ENCODE peak calls at places on chromosomes 5 and 9, in seven cellular contexts. One of them, this sample, is unnamed. For H3K27me3, the result is how much of the 10 kb centered on the place peaks cover.

GRCh38 chr9:89999176-89999533 is 394.3 kb downstream of the GADD45G start:
- DNase-seq in uterus: no peak
- DNase-seq in left lung: peak
- DNase-seq in IMR-90: no peak
- DNase-seq in CD4-positive, CD25-positive, alpha-beta regulatory T cell: no peak
- DNase-seq in right lobe of liver: peak
- DNase-seq in SJSA1: no peak
- DNase-seq in this sample: no peak

GRCh38 chr9:120735009-120735408 is 20.7 kb upstream of the MEGF9 start:
- DNase-seq in CD4-positive, CD25-positive, alpha-beta regulatory T cell: no peak
- DNase-seq in uterus: no peak
- DNase-seq in right lobe of liver: no peak
- DNase-seq in IMR-90: no peak
- DNase-seq in left lung: no peak
- DNase-seq in SJSA1: no peak
- DNase-seq in this sample: no peak

GRCh38 chr9:129184743-129185142 is 6.7 kb upstream of the IER5L start:
- DNase-seq in uterus: no peak
- DNase-seq in left lung: no peak
- DNase-seq in IMR-90: no peak
- DNase-seq in CD4-positive, CD25-positive, alpha-beta regulatory T cell: no peak
- DNase-seq in right lobe of liver: no peak
- DNase-seq in SJSA1: no peak
- DNase-seq in this sample: no peak

GRCh38 chr9:89440951-89441654 is 56.8 kb downstream of the SEMA4D start:
- DNase-seq in left lung: peak
- DNase-seq in SJSA1: no peak
- DNase-seq in IMR-90: no peak
- DNase-seq in right lobe of liver: no peak
- DNase-seq in CD4-positive, CD25-positive, alpha-beta regulatory T cell: no peak
- DNase-seq in uterus: no peak
- DNase-seq in this sample: no peak

GRCh38 chr5:150553911-150554310 is 46.0 kb downstream of the NDST1 start:
- DNase-seq in right lobe of liver: no peak
- DNase-seq in uterus: no peak
- DNase-seq in IMR-90: no peak
- DNase-seq in SJSA1: no peak
- DNase-seq in left lung: no peak
- DNase-seq in CD4-positive, CD25-positive, alpha-beta regulatory T cell: no peak
- DNase-seq in this sample: no peak

GRCh38 chr5:56637321-56637920 is 177.9 kb upstream of the MAP3K1 start:
- DNase-seq in left lung: no peak
- DNase-seq in uterus: no peak
- DNase-seq in SJSA1: no peak
- DNase-seq in CD4-positive, CD25-positive, alpha-beta regulatory T cell: no peak
- DNase-seq in right lobe of liver: no peak
- DNase-seq in IMR-90: peak
- DNase-seq in this sample: no peak

GRCh38 chr5:155189476-155189875 is 175.9 kb downstream of the KIF4B start:
- DNase-seq in right lobe of liver: no peak
- DNase-seq in SJSA1: no peak
- DNase-seq in uterus: no peak
- DNase-seq in IMR-90: no peak
- DNase-seq in CD4-positive, CD25-positive, alpha-beta regulatory T cell: no peak
- DNase-seq in left lung: no peak
- DNase-seq in this sample: no peak

GRCh38 chr9:71944754-71945409 is 33.4 kb downstream of the C9orf85 start:
- DNase-seq in SJSA1: no peak
- DNase-seq in CD4-positive, CD25-positive, alpha-beta regulatory T cell: no peak
- DNase-seq in IMR-90: no peak
- DNase-seq in uterus: no peak
- DNase-seq in left lung: no peak
- DNase-seq in right lobe of liver: no peak
- DNase-seq in this sample: no peak

GRCh38 chr5:151104795-151105194 is 24.0 kb upstream of the TNIP1 start:
- DNase-seq in IMR-90: peak
- DNase-seq in CD4-positive, CD25-positive, alpha-beta regulatory T cell: no peak
- DNase-seq in left lung: no peak
- DNase-seq in right lobe of liver: peak
- DNase-seq in uterus: peak
- DNase-seq in SJSA1: no peak
- DNase-seq in this sample: no peak

GRCh38 chr9:69184266-69184665 is 10.2 kb downstream of the TJP2 start:
- DNase-seq in CD4-positive, CD25-positive, alpha-beta regulatory T cell: no peak
- DNase-seq in right lobe of liver: no peak
- DNase-seq in IMR-90: no peak
- DNase-seq in uterus: no peak
- DNase-seq in SJSA1: no peak
- DNase-seq in left lung: no peak
- DNase-seq in this sample: no peak

GRCh38 chr9:93207326-93207814 is 23.4 kb downstream of the WNK2 start:
- DNase-seq in IMR-90: peak
- DNase-seq in uterus: peak
- DNase-seq in SJSA1: no peak
- DNase-seq in right lobe of liver: no peak
- DNase-seq in left lung: no peak
- DNase-seq in CD4-positive, CD25-positive, alpha-beta regulatory T cell: no peak
- DNase-seq in this sample: no peak

GRCh38 chr5:31992377-31992776 is 181.7 kb downstream of the GOLPH3 start:
- DNase-seq in left lung: no peak
- DNase-seq in SJSA1: no peak
- DNase-seq in right lobe of liver: no peak
- DNase-seq in CD4-positive, CD25-positive, alpha-beta regulatory T cell: no peak
- DNase-seq in IMR-90: no peak
- DNase-seq in uterus: no peak
- DNase-seq in this sample: no peak

GRCh38 chr5:31995011-31995410 is 179.1 kb downstream of the GOLPH3 start:
- DNase-seq in left lung: no peak
- DNase-seq in SJSA1: no peak
- DNase-seq in right lobe of liver: no peak
- DNase-seq in uterus: no peak
- DNase-seq in CD4-positive, CD25-positive, alpha-beta regulatory T cell: no peak
- DNase-seq in IMR-90: no peak
- DNase-seq in this sample: no peak

GRCh38 chr5:31995714-31996113 is 178.4 kb downstream of the GOLPH3 start:
- DNase-seq in SJSA1: no peak
- DNase-seq in left lung: no peak
- DNase-seq in uterus: no peak
- DNase-seq in right lobe of liver: no peak
- DNase-seq in CD4-positive, CD25-positive, alpha-beta regulatory T cell: no peak
- DNase-seq in IMR-90: no peak
- DNase-seq in this sample: no peak

GRCh38 chr5:31990701-31991110 is 183.4 kb downstream of the GOLPH3 start:
- DNase-seq in IMR-90: no peak
- DNase-seq in uterus: no peak
- DNase-seq in right lobe of liver: no peak
- DNase-seq in CD4-positive, CD25-positive, alpha-beta regulatory T cell: no peak
- DNase-seq in left lung: no peak
- DNase-seq in SJSA1: peak
- DNase-seq in this sample: no peak

DNA sequence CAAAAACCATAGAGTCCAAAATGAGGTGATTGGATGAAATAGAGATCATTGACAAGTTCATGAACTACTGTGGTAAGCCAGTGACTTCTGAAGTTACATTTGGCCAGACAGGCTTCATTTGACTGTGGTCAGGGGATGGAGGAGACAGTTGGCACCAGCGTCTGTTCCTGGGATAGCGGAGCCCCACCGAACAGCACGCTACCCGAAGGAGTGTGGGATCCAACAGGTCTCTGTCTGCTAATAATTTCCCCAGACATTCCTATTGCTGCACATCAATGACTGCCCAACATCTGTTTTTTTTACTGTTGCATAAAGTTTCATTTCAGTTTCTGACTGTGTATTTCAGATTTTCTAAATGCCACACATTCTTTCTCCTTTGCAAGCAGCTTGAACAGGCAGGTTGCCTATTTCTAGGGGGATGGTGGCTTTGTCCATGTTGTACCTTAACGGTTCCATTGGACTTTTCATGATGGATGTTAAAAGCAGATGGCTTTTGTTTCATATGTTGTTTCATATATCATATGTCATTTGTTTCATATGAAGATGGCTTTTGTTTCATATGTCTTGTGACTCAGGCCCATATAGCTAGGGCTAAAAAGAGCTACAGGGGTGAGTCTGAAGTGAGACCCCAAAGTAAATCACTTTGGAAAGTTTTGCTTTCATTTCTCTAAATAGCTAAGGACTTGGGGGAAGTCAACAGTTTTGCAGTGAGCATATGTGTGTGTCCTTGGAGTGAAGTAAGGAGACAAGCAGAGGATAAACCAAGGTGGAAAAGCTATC is 180.7 kb downstream of the GOLPH3 start:
- DNase-seq in SJSA1: no peak
- DNase-seq in uterus: no peak
- DNase-seq in IMR-90: peak
- DNase-seq in right lobe of liver: no peak
- DNase-seq in CD4-positive, CD25-positive, alpha-beta regulatory T cell: no peak
- DNase-seq in left lung: no peak
- DNase-seq in this sample: no peak
- H3K4me3 ChIP-seq in SJSA1: no peak
- H3K4me3 ChIP-seq in uterus: no peak
- H3K4me3 ChIP-seq in IMR-90: no peak
- H3K4me3 ChIP-seq in right lobe of liver: no peak
- H3K4me3 ChIP-seq in CD4-positive, CD25-positive, alpha-beta regulatory T cell: no peak
- H3K4me3 ChIP-seq in left lung: no peak
- H3K4me3 ChIP-seq in this sample: no peak

GRCh38 chr5:126056362-126056761 is 366.8 kb upstream of the GRAMD2B start:
- DNase-seq in SJSA1: no peak
- DNase-seq in IMR-90: no peak
- DNase-seq in left lung: no peak
- DNase-seq in uterus: no peak
- DNase-seq in right lobe of liver: no peak
- DNase-seq in CD4-positive, CD25-positive, alpha-beta regulatory T cell: no peak
- DNase-seq in this sample: no peak
- H3K27me3 ChIP-seq in SJSA1: under half
- H3K27me3 ChIP-seq in IMR-90: under half
- H3K27me3 ChIP-seq in left lung: under half
- H3K27me3 ChIP-seq in uterus: under half
- H3K27me3 ChIP-seq in right lobe of liver: under half
- H3K27me3 ChIP-seq in CD4-positive, CD25-positive, alpha-beta regulatory T cell: under half
- H3K27me3 ChIP-seq in this sample: under half

GRCh38 chr5:7667216-7667767 is 183.6 kb downstream of the CFAP90 start:
- DNase-seq in uterus: no peak
- DNase-seq in right lobe of liver: no peak
- DNase-seq in IMR-90: no peak
- DNase-seq in CD4-positive, CD25-positive, alpha-beta regulatory T cell: no peak
- DNase-seq in left lung: no peak
- DNase-seq in SJSA1: no peak
- DNase-seq in this sample: no peak
- H3K4me3 ChIP-seq in uterus: no peak
- H3K4me3 ChIP-seq in right lobe of liver: no peak
- H3K4me3 ChIP-seq in IMR-90: no peak
- H3K4me3 ChIP-seq in CD4-positive, CD25-positive, alpha-beta regulatory T cell: no peak
- H3K4me3 ChIP-seq in left lung: no peak
- H3K4me3 ChIP-seq in SJSA1: no peak
- H3K4me3 ChIP-seq in this sample: no peak

GRCh38 chr5:116575635-116576042 is 1.0 kb upstream of the SEMA6A start:
- DNase-seq in right lobe of liver: no peak
- DNase-seq in SJSA1: no peak
- DNase-seq in CD4-positive, CD25-positive, alpha-beta regulatory T cell: peak
- DNase-seq in left lung: no peak
- DNase-seq in uterus: no peak
- DNase-seq in IMR-90: no peak
- DNase-seq in this sample: no peak

GRCh38 chr5:116574682-116575634 is at the start of gene SEMA6A:
- DNase-seq in left lung: peak
- DNase-seq in CD4-positive, CD25-positive, alpha-beta regulatory T cell: peak
- DNase-seq in SJSA1: peak
- DNase-seq in right lobe of liver: peak
- DNase-seq in IMR-90: peak
- DNase-seq in uterus: peak
- DNase-seq in this sample: no peak

GRCh38 chr5:116573617-116574431 is 799 bp downstream of the SEMA6A start:
- DNase-seq in right lobe of liver: no peak
- DNase-seq in IMR-90: no peak
- DNase-seq in uterus: no peak
- DNase-seq in SJSA1: no peak
- DNase-seq in left lung: no peak
- DNase-seq in CD4-positive, CD25-positive, alpha-beta regulatory T cell: peak
- DNase-seq in this sample: no peak

GRCh38 chr5:116577064-116577788 is 2.6 kb upstream of the SEMA6A start:
- DNase-seq in left lung: no peak
- DNase-seq in right lobe of liver: no peak
- DNase-seq in SJSA1: no peak
- DNase-seq in IMR-90: no peak
- DNase-seq in CD4-positive, CD25-positive, alpha-beta regulatory T cell: peak
- DNase-seq in uterus: no peak
- DNase-seq in this sample: no peak

DNA sequence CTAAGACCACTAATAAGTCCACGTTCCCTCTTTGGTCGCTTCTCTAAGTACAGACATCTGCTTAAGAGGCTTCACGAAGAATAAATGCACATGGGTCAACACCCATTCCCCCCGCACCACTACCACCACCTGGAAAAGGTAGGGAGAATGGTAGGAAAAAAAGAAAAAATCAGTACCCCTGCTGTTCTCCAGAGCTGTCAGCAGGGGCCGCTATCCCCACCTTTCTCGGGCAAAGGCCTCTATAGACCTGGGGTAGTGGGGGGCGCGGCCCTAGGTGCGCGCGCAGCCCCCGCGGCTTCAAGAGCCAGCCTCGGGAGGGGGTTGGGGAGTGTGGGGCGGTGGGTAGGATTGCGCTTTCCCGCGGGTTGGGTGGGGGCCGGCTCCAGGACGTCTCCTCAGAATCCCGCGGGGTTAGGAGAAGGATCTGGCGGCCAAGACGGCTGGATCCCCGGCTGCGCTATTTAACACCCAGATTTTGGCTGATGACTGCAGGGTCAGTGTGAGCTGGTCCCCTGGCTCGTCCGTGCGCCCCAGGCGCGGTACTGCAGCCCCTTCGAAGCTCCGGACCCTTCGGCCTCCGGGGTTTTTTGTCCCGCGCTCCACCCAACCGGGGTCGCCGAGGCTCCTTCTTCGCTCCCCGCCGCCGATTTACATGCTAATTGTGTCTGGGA is 1.6 kb upstream of the SEMA6A start:
- DNase-seq in CD4-positive, CD25-positive, alpha-beta regulatory T cell: peak
- DNase-seq in uterus: peak
- DNase-seq in IMR-90: peak
- DNase-seq in SJSA1: peak
- DNase-seq in left lung: peak
- DNase-seq in right lobe of liver: peak
- DNase-seq in this sample: no peak
- H3K27me3 ChIP-seq in CD4-positive, CD25-positive, alpha-beta regulatory T cell: under half
- H3K27me3 ChIP-seq in uterus: under half
- H3K27me3 ChIP-seq in IMR-90: under half
- H3K27me3 ChIP-seq in SJSA1: half or more
- H3K27me3 ChIP-seq in left lung: under half
- H3K27me3 ChIP-seq in right lobe of liver: under half
- H3K27me3 ChIP-seq in this sample: under half